ENCODE peak calls at places on chromosomes 4 and X, in four cellular contexts. N, Q, M and T are unnamed samples.

GRCh38 chr4:25563071-25563564 is 92.5 kb upstream of the SLC34A2 start:
- DNase-seq in N (no peak), Q (no peak), M (no peak), T (no peak)

GRCh38 chr4:31791666-31792065 is 1071.5 kb downstream of the PCDH7 start:
- DNase-seq in N (no peak), Q (peak; percentile 61), M (no peak), T (no peak)

GRCh38 chr4:91525627-91526026 is 778.1 kb upstream of the GRID2 start:
- DNase-seq in N (no peak), Q (no peak), M (no peak), T (no peak)

GRCh38 chr4:140112576-140112975 is 41.4 kb downstream of the MAML3 start:
- DNase-seq in N (no peak), Q (no peak), M (no peak), T (no peak)

GRCh38 chrX:134371133-134371532 is 88.8 kb upstream of the HPRT1 start:
- DNase-seq in N (no peak), Q (no peak), M (no peak), T (no peak)

GRCh38 chr4:156948133-156948532 is 23.5 kb downstream of the PDGFC start:
- DNase-seq in N (no peak), Q (no peak), M (no peak), T (no peak)

GRCh38 chr4:169658970-169659735 is 38.8 kb downstream of the CLCN3 start:
- DNase-seq in N (no peak), Q (no peak), M (no peak), T (no peak)

GRCh38 chrX:41858161-41858775 is 65.1 kb downstream of the CASK start:
- DNase-seq in N (no peak), Q (no peak), M (no peak), T (no peak)

GRCh38 chrX:40468033-40468979 is 112.5 kb upstream of the ATP6AP2 start:
- DNase-seq in N (peak; percentile 41), Q (peak; percentile 52), M (no peak), T (no peak)